ENCODE peak calls at places on chromosomes 13 and 19, in seven cellular contexts. O is mesendoderm, M is IMR-90, P is neuronal stem cell, A is H1, L is mesenchymal stem cell, C is trophoblast cell. Q is an unnamed sample.

GRCh38 chr19:48442116-48443035 is 3.4 kb upstream of the GRWD1 start:
- DNase-seq in L (no peak), O (no peak), C (peak), P (no peak), A (no peak), M (no peak), Q (peak)

GRCh38 chr13:65597839-65598818 is 1632.0 kb downstream of the PCDH9 start:
- DNase-seq in P (no peak), M (peak), O (peak), L (peak), C (peak), A (no peak), Q (no peak)

GRCh38 chr19:411723-412355 is 2.9 kb upstream of the C2CD4C start:
- DNase-seq in O (no peak), C (no peak), A (peak), P (no peak), M (no peak), L (no peak), Q (no peak)

GRCh38 chr13:30696278-30697176 is 38.8 kb upstream of the ALOX5AP start:
- DNase-seq in M (peak), P (no peak), C (no peak), L (peak), A (no peak), O (peak), Q (peak)

GRCh38 chr19:51821921-51822716 is 27.2 kb downstream of the FPR3 start:
- DNase-seq in L (no peak), O (no peak), P (no peak), C (peak), A (no peak), M (no peak), Q (no peak)

GRCh38 chr19:18520848-18521691 is 800 bp downstream of the ELL start:
- DNase-seq in O (peak), A (peak), L (peak), M (no peak), C (peak), P (peak), Q (peak)

GRCh38 chr13:50993908-50994307 is 84.3 kb downstream of the RNASEH2B start:
- DNase-seq in A (no peak), C (peak), O (no peak), L (peak), M (no peak), P (no peak), Q (no peak)

GRCh38 chr13:32142956-32143375 is 111.4 kb downstream of the FRY start:
- DNase-seq in L (peak), M (peak), P (no peak), A (no peak), C (peak), O (peak), Q (peak)

GRCh38 chr19:40976724-40977123 is 14.4 kb upstream of the CYP2B6 start:
- DNase-seq in M (no peak), C (no peak), O (no peak), L (no peak), P (no peak), A (no peak), Q (no peak)
- H3K23ac ChIP-seq in M (no peak), C (no peak), O (no peak), L (no peak), P (no peak), A (no peak), Q (no peak)

GRCh38 chr13:56352901-56353300 is 787.8 kb upstream of the PRR20A start:
- DNase-seq in L (no peak), A (no peak), P (no peak), C (no peak), M (no peak), O (no peak), Q (no peak)

GRCh38 chr13:56351041-56351440 is 789.7 kb upstream of the PRR20A start:
- DNase-seq in A (no peak), C (no peak), O (peak), P (no peak), M (no peak), L (no peak), Q (peak)

GRCh38 chr13:56352356-56352755 is 788.4 kb upstream of the PRR20A start:
- DNase-seq in P (no peak), C (no peak), M (no peak), A (no peak), L (no peak), O (no peak), Q (no peak)

GRCh38 chr13:56356690-56357089 is 784.0 kb upstream of the PRR20A start:
- DNase-seq in O (no peak), C (no peak), L (no peak), A (no peak), P (no peak), M (no peak), Q (no peak)
- H3K23ac ChIP-seq in O (no peak), C (no peak), L (no peak), A (no peak), P (no peak), M (no peak), Q (no peak)

DNA sequence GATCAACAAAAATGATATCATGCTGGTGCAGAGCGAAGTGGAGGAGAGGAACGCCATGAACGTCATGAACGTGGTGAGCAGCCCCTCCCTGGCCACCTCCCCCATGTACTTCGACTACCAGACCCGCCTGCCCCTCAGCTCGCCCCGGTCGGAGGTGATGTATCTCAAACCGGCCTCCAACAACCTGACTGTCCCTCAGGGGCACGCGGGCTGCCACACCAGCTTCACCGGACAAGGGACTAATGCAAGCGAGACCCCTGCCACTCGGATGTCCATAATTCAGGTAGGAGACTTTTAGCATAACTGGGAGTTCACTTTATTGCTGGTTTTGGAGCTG is 3.3 kb downstream of the PCDH17 start:
- DNase-seq in M (no peak), A (no peak), L (no peak), O (no peak), P (no peak), C (no peak), Q (peak)
- H3K23ac ChIP-seq in M (no peak), A (no peak), L (no peak), O (no peak), P (peak), C (no peak), Q (no peak)

GRCh38 chr13:74039667-74040066 is 94.5 kb downstream of the KLF12 start:
- DNase-seq in O (no peak), A (no peak), C (no peak), P (no peak), M (no peak), L (no peak), Q (no peak)

GRCh38 chr13:74037762-74038161 is 96.4 kb downstream of the KLF12 start:
- DNase-seq in C (no peak), M (no peak), A (no peak), O (no peak), L (no peak), P (no peak), Q (no peak)

GRCh38 chr13:74039154-74039553 is 95.0 kb downstream of the KLF12 start:
- DNase-seq in M (no peak), A (no peak), C (no peak), P (no peak), L (no peak), O (no peak), Q (no peak)

GRCh38 chr13:74036373-74036772 is 97.8 kb downstream of the KLF12 start:
- DNase-seq in L (no peak), C (peak), P (no peak), A (no peak), M (no peak), O (peak), Q (peak)

DNA sequence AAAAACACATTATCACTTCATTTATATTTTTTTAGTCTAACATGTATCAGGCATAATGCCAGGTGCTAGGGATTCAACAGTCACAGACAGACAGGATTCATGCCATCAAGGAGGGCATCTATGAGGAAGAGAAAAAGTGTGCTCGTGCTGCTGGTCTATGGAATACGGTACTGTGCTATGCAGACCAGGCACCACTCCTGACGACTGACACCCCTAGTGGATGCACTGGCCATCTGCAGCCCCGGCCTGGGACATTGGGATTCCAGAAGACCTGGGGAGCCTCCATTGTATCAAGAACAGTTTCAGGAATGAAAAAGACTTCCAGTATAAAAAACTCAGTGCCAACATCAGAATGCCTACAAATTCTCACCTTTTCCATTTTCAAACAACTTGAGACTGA is 94.0 kb downstream of the KLF12 start:
- DNase-seq in L (peak), A (peak), C (peak), O (peak), P (peak), M (peak), Q (peak)
- H3K23ac ChIP-seq in L (no peak), A (no peak), C (no peak), O (no peak), P (no peak), M (no peak), Q (no peak)

GRCh38 chr19:35033067-35034004 is 3.1 kb downstream of the SCN1B start:
- DNase-seq in P (no peak), A (no peak), O (no peak), C (no peak), L (no peak), M (no peak), Q (no peak)
- H3K23ac ChIP-seq in P (peak), A (no peak), O (no peak), C (no peak), L (no peak), M (no peak), Q (no peak)

Q was measured in H9.